ENCODE peak calls at places on chromosomes 6 and 20, in seven cellular contexts. D, Y, W, M, X, E and G are unnamed samples. For H3K36me3, the result is how much of the 10 kb centered on the place peaks cover.

GRCh38 chr6:48111575-48111974 is 578 bp upstream of the PTCHD4 start:
- DNase-seq in D (no peak), Y (peak), W (no peak), M (no peak), X (no peak), E (no peak), G (no peak)

GRCh38 chr20:54772931-54773642 is 297.7 kb downstream of the DOK5 start:
- DNase-seq in D (no peak), Y (no peak), W (no peak), M (no peak), X (no peak), E (no peak), G (no peak)

GRCh38 chr20:11195899-11196558 is 522.2 kb upstream of the JAG1 start:
- DNase-seq in D (no peak), Y (peak), W (peak), M (no peak), X (no peak), E (peak), G (no peak)

GRCh38 chr6:8006208-8006607 is 58.0 kb downstream of the BLOC1S5 start:
- DNase-seq in D (no peak), Y (peak), W (no peak), M (no peak), X (no peak), E (no peak), G (no peak)

GRCh38 chr6:133951881-133952814 is 876 bp upstream of the TBPL1 start:
- DNase-seq in D (peak), Y (peak), W (peak), M (peak), X (peak), E (peak), G (peak)

GRCh38 chr20:24983896-24984295 is 8.7 kb downstream of the APMAP start:
- DNase-seq in D (no peak), Y (no peak), W (no peak), M (no peak), X (no peak), E (no peak), G (peak)

GRCh38 chr6:19399406-19399805 is 437.8 kb upstream of the ID4 start:
- DNase-seq in D (no peak), Y (peak), W (peak), M (no peak), X (no peak), E (no peak), G (no peak)

GRCh38 chr20:36312724-36313441 is 6.7 kb downstream of the DLGAP4 start:
- DNase-seq in D (no peak), Y (no peak), W (no peak), M (no peak), X (no peak), E (no peak), G (no peak)

GRCh38 chr6:149266659-149267058 is 50.9 kb upstream of the TAB2 start:
- DNase-seq in D (no peak), Y (no peak), W (no peak), M (no peak), X (no peak), E (no peak), G (no peak)

GRCh38 chr20:36035720-36036119 is 67.3 kb downstream of the CNBD2 start:
- DNase-seq in D (no peak), Y (no peak), W (no peak), M (no peak), X (no peak), E (no peak), G (no peak)

GRCh38 chr6:81228912-81229540 is 523.5 kb downstream of the TENT5A start:
- DNase-seq in D (no peak), Y (peak), W (no peak), M (no peak), X (no peak), E (no peak), G (no peak)

GRCh38 chr6:296151-297122 is 4.2 kb downstream of the DUSP22 start:
- DNase-seq in D (peak), Y (no peak), W (no peak), M (peak), X (no peak), E (no peak), G (peak)

GRCh38 chr6:69816569-69816968 is 19.8 kb upstream of the LMBRD1 start:
- DNase-seq in D (no peak), Y (no peak), W (no peak), M (no peak), X (no peak), E (no peak), G (no peak)

GRCh38 chr6:107132330-107132954 is 17.1 kb upstream of the BEND3 start:
- DNase-seq in D (no peak), Y (no peak), W (no peak), M (no peak), X (no peak), E (peak), G (peak)

GRCh38 chr6:167856999-167857660 is 30.4 kb downstream of the AFDN start:
- DNase-seq in D (no peak), Y (peak), W (no peak), M (no peak), X (no peak), E (no peak), G (no peak)

GRCh38 chr6:43120938-43121913 is 45.1 kb downstream of the PTK7 start:
- DNase-seq in D (no peak), Y (peak), W (peak), M (peak), X (no peak), E (peak), G (peak)

GRCh38 chr6:142938510-142938909 is 6.5 kb downstream of the HIVEP2 start:
- DNase-seq in D (no peak), Y (no peak), W (no peak), M (no peak), X (no peak), E (no peak), G (no peak)

GRCh38 chr6:20978176-20978614 is 443.9 kb downstream of the CDKAL1 start:
- DNase-seq in D (no peak), Y (peak), W (no peak), M (no peak), X (no peak), E (no peak), G (no peak)

GRCh38 chr6:98641929-98642328 is 192.4 kb upstream of the POU3F2 start:
- DNase-seq in D (no peak), Y (no peak), W (no peak), M (no peak), X (no peak), E (no peak), G (no peak)

GRCh38 chr6:148287979-148288378 is 54.7 kb upstream of the SASH1 start:
- DNase-seq in D (no peak), Y (no peak), W (no peak), M (no peak), X (no peak), E (no peak), G (no peak)

GRCh38 chr6:132598473-132598872 is 8.9 kb upstream of the TAAR5 start:
- DNase-seq in D (no peak), Y (no peak), W (no peak), M (no peak), X (no peak), E (no peak), G (peak)

GRCh38 chr6:28838289-28838633 is 85.5 kb downstream of the TRIM27 start:
- DNase-seq in D (no peak), Y (peak), W (peak), M (peak), X (peak), E (peak), G (peak)

GRCh38 chr6:28838634-28839442 is 84.9 kb downstream of the TRIM27 start:
- DNase-seq in D (peak), Y (peak), W (peak), M (peak), X (peak), E (peak), G (peak)

GRCh38 chr6:28839443-28840120 is 84.2 kb downstream of the TRIM27 start:
- DNase-seq in D (no peak), Y (no peak), W (no peak), M (no peak), X (no peak), E (no peak), G (no peak)

DNA sequence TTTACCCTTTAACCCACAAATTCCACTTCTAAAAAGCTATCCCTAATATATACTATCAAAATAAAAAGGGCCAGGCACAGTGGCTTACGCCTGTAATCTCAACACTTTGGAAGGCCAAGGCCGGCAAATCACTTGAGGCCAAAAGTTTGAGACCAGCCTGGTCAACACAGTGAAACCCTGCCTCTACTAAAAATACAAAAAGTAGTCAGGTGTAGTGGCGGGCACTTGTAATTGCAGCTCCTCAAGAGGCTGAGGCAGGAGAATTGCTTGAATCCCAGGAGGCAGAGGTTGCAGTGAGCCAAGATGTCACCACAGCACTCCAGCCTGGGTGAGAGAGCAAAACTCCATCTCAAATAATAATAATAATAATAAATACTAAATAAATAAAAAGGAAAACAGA is 82.5 kb downstream of the TRIM27 start:
- DNase-seq in D (no peak), Y (no peak), W (no peak), M (no peak), X (no peak), E (no peak), G (no peak)
- TF ChIP-seq CTCF in D (no peak), Y (no peak), W (no peak), M (no peak), X (no peak), E (no peak), G (no peak)

DNA sequence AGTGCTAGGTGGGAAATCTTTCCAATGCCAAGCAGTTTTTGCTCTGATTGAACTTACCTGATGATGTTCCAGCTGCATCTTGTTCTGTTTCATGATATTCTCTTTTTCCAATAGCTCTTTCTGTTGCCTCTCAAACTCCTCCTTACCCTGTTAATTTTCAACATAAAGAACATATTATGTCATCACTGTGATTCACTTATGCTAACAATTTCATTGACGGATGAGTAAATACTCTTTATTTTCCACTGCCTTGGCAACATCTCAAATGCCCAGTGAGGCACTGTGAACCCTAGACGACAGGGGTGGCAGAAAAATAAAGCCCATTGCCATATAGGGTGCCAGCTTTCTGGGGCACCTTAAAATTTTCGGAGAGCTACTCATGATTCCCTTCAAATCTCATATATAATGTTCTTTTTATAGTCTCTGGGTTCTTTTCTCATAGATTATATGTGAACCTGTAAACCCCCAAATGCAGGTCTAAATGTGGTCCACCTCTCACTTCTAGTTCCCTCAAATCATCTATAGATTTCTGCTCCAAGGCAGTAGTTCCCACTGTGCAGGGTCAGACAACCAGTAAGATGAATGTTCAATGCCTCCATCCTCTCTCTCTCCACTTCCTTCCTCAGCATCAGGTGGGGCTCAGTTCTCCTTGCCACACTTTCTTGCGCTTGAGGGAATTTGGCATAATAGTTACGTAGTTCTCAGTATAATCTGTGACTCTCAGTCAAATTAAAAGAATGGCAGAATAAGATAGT is 44.1 kb downstream of the NEDD9 start:
- DNase-seq in D (no peak), Y (peak), W (no peak), M (no peak), X (no peak), E (no peak), G (no peak)
- H3K36me3 ChIP-seq in D (half or more), Y (under half), W (under half), M (under half), X (half or more), E (under half), G (under half)

GRCh38 chr6:53174996-53175395 is 26.4 kb upstream of the GCM1 start:
- DNase-seq in D (no peak), Y (no peak), W (no peak), M (no peak), X (no peak), E (no peak), G (peak)
- TF ChIP-seq POLR2A in D (no peak), Y (no peak), W (no peak), M (no peak), X (no peak), E (no peak), G (no peak)

GRCh38 chr20:364905-365794 is 15.4 kb upstream of the TRIB3 start:
- DNase-seq in D (no peak), Y (peak), W (no peak), M (no peak), X (no peak), E (no peak), G (peak)
- TF ChIP-seq CTCF in D (no peak), Y (no peak), W (no peak), M (no peak), X (no peak), E (no peak), G (no peak)